ENCODE peak calls at places on chromosomes 16 and 17, in seven cellular contexts. D is H9, H is IMR-90, E is trophoblast cell, S is H1, X is mesendoderm, M is mesenchymal stem cell. R is an unnamed sample.

GRCh38 chr17:17445925-17446665 is 30.7 kb upstream of the MED9 start:
- DNase-seq in M (peak), X (peak), E (no peak), S (no peak), D (no peak), H (peak), R (no peak)

GRCh38 chr16:8493885-8494487 is 96.3 kb downstream of the TMEM114 start:
- DNase-seq in M (no peak), X (peak), E (no peak), H (no peak), S (peak), D (peak), R (no peak)

GRCh38 chr17:2749784-2750181 is 331 bp upstream of the CCDC92B start:
- DNase-seq in D (peak), M (peak), X (peak), S (peak), H (peak), E (peak), R (peak)

GRCh38 chr17:3827124-3827773 is 18.8 kb downstream of the NCBP3 start:
- DNase-seq in H (peak), S (peak), M (peak), X (peak), D (peak), E (peak), R (peak)

GRCh38 chr17:4599505-4600281 is 15.4 kb downstream of the SMTNL2 start:
- DNase-seq in D (peak), E (no peak), X (peak), H (peak), S (peak), M (peak), R (peak)

GRCh38 chr16:57260294-57260929 is 15.4 kb downstream of the ARL2BP start:
- DNase-seq in S (peak), D (peak), M (peak), H (peak), X (peak), E (peak), R (peak)

GRCh38 chr17:29165261-29165660 is 14.9 kb downstream of the MYO18A start:
- DNase-seq in S (no peak), X (no peak), M (no peak), D (no peak), H (no peak), E (no peak), R (no peak)

GRCh38 chr16:30418350-30419181 is 11.2 kb downstream of the ZNF771 start:
- DNase-seq in E (no peak), M (no peak), H (no peak), X (no peak), S (no peak), D (no peak), R (no peak)

GRCh38 chr17:74339537-74340195 is 13.6 kb downstream of the KIF19 start:
- DNase-seq in M (no peak), S (no peak), D (no peak), E (no peak), X (no peak), H (no peak), R (no peak)

GRCh38 chr17:29039764-29040598 is 3.0 kb upstream of the PIPOX start:
- DNase-seq in X (peak), D (no peak), E (peak), M (peak), S (no peak), H (peak), R (no peak)

GRCh38 chr16:15970202-15970601 is 20.8 kb downstream of the ABCC1 start:
- DNase-seq in M (peak), H (no peak), D (peak), X (peak), E (peak), S (peak), R (no peak)

GRCh38 chr17:21171309-21171922 is 42.5 kb downstream of the TMEM11 start:
- DNase-seq in E (no peak), S (no peak), H (no peak), D (no peak), M (no peak), X (no peak), R (no peak)

GRCh38 chr17:63675231-63675606 is 24.7 kb downstream of the LIMD2 start:
- DNase-seq in M (peak), X (peak), E (no peak), S (no peak), H (no peak), D (peak), R (no peak)

GRCh38 chr17:4498461-4499397 is at the start of gene SPNS2:
- DNase-seq in D (peak), H (peak), S (peak), E (peak), M (peak), X (peak), R (peak)

GRCh38 chr16:24309222-24309905 is 53.2 kb downstream of the CACNG3 start:
- DNase-seq in E (peak), M (no peak), X (no peak), S (no peak), H (peak), D (no peak), R (no peak)

GRCh38 chr17:64074704-64075484 is 54.5 kb upstream of the ICAM2 start:
- DNase-seq in X (no peak), S (no peak), D (no peak), M (peak), E (peak), H (peak), R (no peak)

GRCh38 chr16:28067604-28068382 is 4.3 kb upstream of the GSG1L start:
- DNase-seq in X (peak), H (peak), S (no peak), E (peak), D (no peak), M (no peak), R (no peak)

GRCh38 chr17:27454089-27454488 is 2.2 kb upstream of the KSR1 start:
- DNase-seq in E (no peak), S (no peak), X (no peak), D (no peak), H (no peak), M (no peak), R (no peak)

GRCh38 chr17:56653877-56654276 is 60.4 kb downstream of the NOG start:
- DNase-seq in H (peak), D (peak), E (peak), M (peak), X (peak), S (no peak), R (peak)

GRCh38 chr16:3161235-3162018 is 26.6 kb upstream of the OR1F1 start:
- DNase-seq in D (no peak), H (no peak), X (no peak), S (no peak), E (peak), M (no peak), R (no peak)

GRCh38 chr16:20868890-20869289 is 31.3 kb downstream of the DCUN1D3 start:
- DNase-seq in H (peak), S (no peak), X (no peak), M (peak), D (no peak), E (no peak), R (no peak)

GRCh38 chr16:79592150-79592549 is 8.4 kb downstream of the MAF start:
- DNase-seq in H (no peak), D (no peak), S (no peak), X (no peak), E (no peak), M (no peak), R (no peak)

GRCh38 chr17:61408151-61409041 is 8.8 kb downstream of the TBX2 start:
- DNase-seq in E (no peak), X (no peak), H (peak), D (peak), M (no peak), S (peak), R (no peak)

GRCh38 chr17:68207651-68208253 is 40.1 kb upstream of the AMZ2 start:
- DNase-seq in D (no peak), E (no peak), S (no peak), M (no peak), X (no peak), H (no peak), R (no peak)

GRCh38 chr16:86074651-86075487 is 175.9 kb downstream of the IRF8 start:
- DNase-seq in S (no peak), H (peak), X (peak), M (peak), E (no peak), D (peak), R (peak)

GRCh38 chr17:57408064-57408811 is 151.9 kb downstream of the MSI2 start:
- DNase-seq in X (peak), E (no peak), H (no peak), S (no peak), M (peak), D (peak), R (no peak)

GRCh38 chr16:66489385-66489784 is 60.5 kb downstream of the TK2 start:
- DNase-seq in H (no peak), E (no peak), S (no peak), M (no peak), D (no peak), X (no peak), R (no peak)

GRCh38 chr16:27430923-27431484 is 29.0 kb downstream of the IL21R start:
- DNase-seq in D (peak), S (peak), H (peak), X (peak), E (peak), M (peak), R (no peak)

GRCh38 chr17:17692353-17693252 is 11.3 kb downstream of the RAI1 start:
- DNase-seq in H (no peak), D (no peak), M (no peak), S (no peak), X (no peak), E (no peak), R (no peak)

GRCh38 chr17:45436625-45437460 is 4.2 kb upstream of the ARHGAP27 start:
- DNase-seq in S (no peak), M (peak), D (peak), H (peak), E (no peak), X (no peak), R (no peak)
- H3K4ac ChIP-seq in S (no peak), M (no peak), D (no peak), H (no peak), E (no peak), X (no peak), R (no peak)

GRCh38 chr17:6660101-6660500 is 8.5 kb downstream of the C17orf100 start:
- DNase-seq in M (no peak), X (no peak), S (no peak), H (no peak), E (no peak), D (peak), R (no peak)
- H2AK5ac ChIP-seq in M (no peak), X (no peak), S (no peak), H (no peak), E (no peak), D (no peak), R (no peak)

GRCh38 chr17:77231076-77231871 is 90.5 kb downstream of the SEC14L1 start:
- DNase-seq in E (no peak), S (no peak), D (no peak), X (no peak), M (no peak), H (no peak), R (no peak)
- H2BK120ac ChIP-seq in E (no peak), S (no peak), D (no peak), X (no peak), M (peak), H (no peak), R (no peak)

GRCh38 chr16:47944589-47944988 is 211.2 kb downstream of the ABCC12 start:
- DNase-seq in H (no peak), D (no peak), S (no peak), M (no peak), E (no peak), X (no peak), R (no peak)

GRCh38 chr16:47946077-47946476 is 209.7 kb downstream of the ABCC12 start:
- DNase-seq in X (no peak), D (no peak), M (no peak), H (no peak), S (no peak), E (no peak), R (no peak)

GRCh38 chr16:47947741-47948140 is 208.1 kb downstream of the ABCC12 start:
- DNase-seq in S (no peak), M (no peak), E (no peak), D (no peak), H (no peak), X (no peak), R (no peak)

GRCh38 chr16:47949276-47949675 is 206.5 kb downstream of the ABCC12 start:
- DNase-seq in E (no peak), X (no peak), S (no peak), H (no peak), D (no peak), M (no peak), R (no peak)
- H3K4ac ChIP-seq in E (no peak), X (no peak), S (no peak), H (no peak), D (no peak), M (no peak), R (no peak)

GRCh38 chr17:1478418-1478817 is 14.1 kb downstream of the MYO1C start:
- DNase-seq in M (no peak), S (no peak), D (no peak), X (no peak), E (no peak), H (no peak), R (no peak)
- H2AK5ac ChIP-seq in M (no peak), S (no peak), D (no peak), X (no peak), E (no peak), H (no peak), R (no peak)

R was measured in neuronal stem cell.